ENCODE peak calls at places on chromosomes 3 and 15, in seven cellular contexts. One of them, this sample, is unnamed.

GRCh38 chr3:177131927-177132636 is 65.2 kb downstream of the TBL1XR1 start:
- DNase-seq in HS-5: no peak
- DNase-seq in NCI-H774: no peak
- DNase-seq in CD4-positive, alpha-beta T cell: no peak
- DNase-seq in left ventricle myocardium inferior: no peak
- DNase-seq in stimulated activated CD4-positive, alpha-beta T cell treated with anti-CD3 and anti-CD28 coated beads, Interleukin-2, amount 100 ng/mL, for 48 hours: no peak
- DNase-seq in hepatic stellate cell: no peak
- DNase-seq in this sample: no peak

GRCh38 chr3:196422976-196423781 is 9.0 kb downstream of the UBXN7 start:
- DNase-seq in CD4-positive, alpha-beta T cell: no peak
- DNase-seq in hepatic stellate cell: peak; percentile 16
- DNase-seq in left ventricle myocardium inferior: peak; percentile 89
- DNase-seq in NCI-H774: peak; percentile 85
- DNase-seq in stimulated activated CD4-positive, alpha-beta T cell treated with anti-CD3 and anti-CD28 coated beads, Interleukin-2, amount 100 ng/mL, for 48 hours: no peak
- DNase-seq in HS-5: no peak
- DNase-seq in this sample: no peak

GRCh38 chr3:16801223-16801622 is 83.5 kb upstream of the PLCL2 start:
- DNase-seq in HS-5: no peak
- DNase-seq in NCI-H774: no peak
- DNase-seq in left ventricle myocardium inferior: no peak
- DNase-seq in hepatic stellate cell: no peak
- DNase-seq in stimulated activated CD4-positive, alpha-beta T cell treated with anti-CD3 and anti-CD28 coated beads, Interleukin-2, amount 100 ng/mL, for 48 hours: no peak
- DNase-seq in CD4-positive, alpha-beta T cell: no peak
- DNase-seq in this sample: no peak

GRCh38 chr3:177337548-177338331 is 140.5 kb upstream of the TBL1XR1 start:
- DNase-seq in hepatic stellate cell: no peak
- DNase-seq in stimulated activated CD4-positive, alpha-beta T cell treated with anti-CD3 and anti-CD28 coated beads, Interleukin-2, amount 100 ng/mL, for 48 hours: peak; percentile 60
- DNase-seq in CD4-positive, alpha-beta T cell: no peak
- DNase-seq in HS-5: peak; percentile 80
- DNase-seq in left ventricle myocardium inferior: no peak
- DNase-seq in NCI-H774: no peak
- DNase-seq in this sample: no peak

GRCh38 chr3:15284121-15284889 is 48.1 kb downstream of the SH3BP5 start:
- DNase-seq in NCI-H774: peak; percentile 60
- DNase-seq in stimulated activated CD4-positive, alpha-beta T cell treated with anti-CD3 and anti-CD28 coated beads, Interleukin-2, amount 100 ng/mL, for 48 hours: no peak
- DNase-seq in hepatic stellate cell: no peak
- DNase-seq in CD4-positive, alpha-beta T cell: no peak
- DNase-seq in HS-5: no peak
- DNase-seq in left ventricle myocardium inferior: peak; percentile 43
- DNase-seq in this sample: no peak

GRCh38 chr15:92098869-92099268 is 245.4 kb downstream of the SLCO3A1 start:
- DNase-seq in stimulated activated CD4-positive, alpha-beta T cell treated with anti-CD3 and anti-CD28 coated beads, Interleukin-2, amount 100 ng/mL, for 48 hours: no peak
- DNase-seq in left ventricle myocardium inferior: peak; percentile 41
- DNase-seq in CD4-positive, alpha-beta T cell: no peak
- DNase-seq in HS-5: no peak
- DNase-seq in hepatic stellate cell: no peak
- DNase-seq in NCI-H774: no peak
- DNase-seq in this sample: no peak

GRCh38 chr3:16329792-16330061 is 64.7 kb downstream of the OXNAD1 start:
- DNase-seq in hepatic stellate cell: no peak
- DNase-seq in CD4-positive, alpha-beta T cell: no peak
- DNase-seq in HS-5: no peak
- DNase-seq in stimulated activated CD4-positive, alpha-beta T cell treated with anti-CD3 and anti-CD28 coated beads, Interleukin-2, amount 100 ng/mL, for 48 hours: no peak
- DNase-seq in NCI-H774: no peak
- DNase-seq in left ventricle myocardium inferior: no peak
- DNase-seq in this sample: no peak

GRCh38 chr15:79673416-79674123 is 223.2 kb downstream of the MTHFS start:
- DNase-seq in NCI-H774: no peak
- DNase-seq in HS-5: peak; percentile 56
- DNase-seq in CD4-positive, alpha-beta T cell: no peak
- DNase-seq in stimulated activated CD4-positive, alpha-beta T cell treated with anti-CD3 and anti-CD28 coated beads, Interleukin-2, amount 100 ng/mL, for 48 hours: no peak
- DNase-seq in left ventricle myocardium inferior: no peak
- DNase-seq in hepatic stellate cell: peak; percentile 49
- DNase-seq in this sample: no peak

GRCh38 chr3:52444860-52445793 is at the start of gene SEMA3G:
- DNase-seq in hepatic stellate cell: peak; percentile 84
- DNase-seq in CD4-positive, alpha-beta T cell: peak; percentile 70
- DNase-seq in stimulated activated CD4-positive, alpha-beta T cell treated with anti-CD3 and anti-CD28 coated beads, Interleukin-2, amount 100 ng/mL, for 48 hours: peak; percentile 73
- DNase-seq in left ventricle myocardium inferior: peak; percentile 79
- DNase-seq in NCI-H774: peak; percentile 22
- DNase-seq in HS-5: no peak
- DNase-seq in this sample: peak; percentile 67

GRCh38 chr3:13776253-13777050 is 103.4 kb downstream of the WNT7A start:
- DNase-seq in NCI-H774: no peak
- DNase-seq in HS-5: no peak
- DNase-seq in stimulated activated CD4-positive, alpha-beta T cell treated with anti-CD3 and anti-CD28 coated beads, Interleukin-2, amount 100 ng/mL, for 48 hours: no peak
- DNase-seq in hepatic stellate cell: no peak
- DNase-seq in CD4-positive, alpha-beta T cell: no peak
- DNase-seq in left ventricle myocardium inferior: no peak
- DNase-seq in this sample: no peak

GRCh38 chr15:89576417-89576773 is 1.1 kb downstream of the TICRR start:
- DNase-seq in NCI-H774: no peak
- DNase-seq in hepatic stellate cell: no peak
- DNase-seq in HS-5: no peak
- DNase-seq in CD4-positive, alpha-beta T cell: no peak
- DNase-seq in left ventricle myocardium inferior: no peak
- DNase-seq in stimulated activated CD4-positive, alpha-beta T cell treated with anti-CD3 and anti-CD28 coated beads, Interleukin-2, amount 100 ng/mL, for 48 hours: no peak
- DNase-seq in this sample: no peak

GRCh38 chr15:70014860-70015490 is 82.7 kb downstream of the TLE3 start:
- DNase-seq in CD4-positive, alpha-beta T cell: no peak
- DNase-seq in NCI-H774: no peak
- DNase-seq in left ventricle myocardium inferior: no peak
- DNase-seq in stimulated activated CD4-positive, alpha-beta T cell treated with anti-CD3 and anti-CD28 coated beads, Interleukin-2, amount 100 ng/mL, for 48 hours: no peak
- DNase-seq in hepatic stellate cell: no peak
- DNase-seq in HS-5: no peak
- DNase-seq in this sample: no peak

GRCh38 chr3:23206371-23206770 is 3.2 kb downstream of the UBE2E2 start:
- DNase-seq in HS-5: no peak
- DNase-seq in NCI-H774: no peak
- DNase-seq in CD4-positive, alpha-beta T cell: no peak
- DNase-seq in stimulated activated CD4-positive, alpha-beta T cell treated with anti-CD3 and anti-CD28 coated beads, Interleukin-2, amount 100 ng/mL, for 48 hours: no peak
- DNase-seq in left ventricle myocardium inferior: no peak
- DNase-seq in hepatic stellate cell: no peak
- DNase-seq in this sample: no peak

GRCh38 chr3:183635107-183635430 is 354 bp upstream of the KLHL24 start:
- DNase-seq in hepatic stellate cell: no peak
- DNase-seq in stimulated activated CD4-positive, alpha-beta T cell treated with anti-CD3 and anti-CD28 coated beads, Interleukin-2, amount 100 ng/mL, for 48 hours: no peak
- DNase-seq in left ventricle myocardium inferior: no peak
- DNase-seq in NCI-H774: no peak
- DNase-seq in CD4-positive, alpha-beta T cell: no peak
- DNase-seq in HS-5: no peak
- DNase-seq in this sample: no peak

GRCh38 chr3:61914277-61914676 is 352.9 kb downstream of the PTPRG start:
- DNase-seq in NCI-H774: no peak
- DNase-seq in CD4-positive, alpha-beta T cell: no peak
- DNase-seq in stimulated activated CD4-positive, alpha-beta T cell treated with anti-CD3 and anti-CD28 coated beads, Interleukin-2, amount 100 ng/mL, for 48 hours: no peak
- DNase-seq in HS-5: no peak
- DNase-seq in left ventricle myocardium inferior: no peak
- DNase-seq in hepatic stellate cell: no peak
- DNase-seq in this sample: no peak

GRCh38 chr3:120298996-120299395 is 14.0 kb upstream of the GPR156 start:
- DNase-seq in HS-5: no peak
- DNase-seq in NCI-H774: no peak
- DNase-seq in left ventricle myocardium inferior: no peak
- DNase-seq in CD4-positive, alpha-beta T cell: no peak
- DNase-seq in hepatic stellate cell: no peak
- DNase-seq in stimulated activated CD4-positive, alpha-beta T cell treated with anti-CD3 and anti-CD28 coated beads, Interleukin-2, amount 100 ng/mL, for 48 hours: no peak
- DNase-seq in this sample: no peak

GRCh38 chr3:126548556-126549466 is 9.9 kb downstream of the C3orf22 start:
- DNase-seq in NCI-H774: no peak
- DNase-seq in HS-5: no peak
- DNase-seq in hepatic stellate cell: no peak
- DNase-seq in CD4-positive, alpha-beta T cell: no peak
- DNase-seq in left ventricle myocardium inferior: no peak
- DNase-seq in stimulated activated CD4-positive, alpha-beta T cell treated with anti-CD3 and anti-CD28 coated beads, Interleukin-2, amount 100 ng/mL, for 48 hours: no peak
- DNase-seq in this sample: peak; percentile 54

GRCh38 chr3:61684386-61684785 is 123.0 kb downstream of the PTPRG start:
- DNase-seq in left ventricle myocardium inferior: no peak
- DNase-seq in CD4-positive, alpha-beta T cell: no peak
- DNase-seq in NCI-H774: no peak
- DNase-seq in hepatic stellate cell: no peak
- DNase-seq in HS-5: no peak
- DNase-seq in stimulated activated CD4-positive, alpha-beta T cell treated with anti-CD3 and anti-CD28 coated beads, Interleukin-2, amount 100 ng/mL, for 48 hours: no peak
- DNase-seq in this sample: no peak

GRCh38 chr3:154427685-154428291 is 2.2 kb downstream of the GPR149 start:
- DNase-seq in CD4-positive, alpha-beta T cell: no peak
- DNase-seq in hepatic stellate cell: no peak
- DNase-seq in left ventricle myocardium inferior: no peak
- DNase-seq in HS-5: no peak
- DNase-seq in stimulated activated CD4-positive, alpha-beta T cell treated with anti-CD3 and anti-CD28 coated beads, Interleukin-2, amount 100 ng/mL, for 48 hours: no peak
- DNase-seq in NCI-H774: peak; percentile 36
- DNase-seq in this sample: no peak

GRCh38 chr3:150114873-150115570 is 144.3 kb upstream of the PFN2 start:
- DNase-seq in hepatic stellate cell: peak; percentile 19
- DNase-seq in HS-5: no peak
- DNase-seq in stimulated activated CD4-positive, alpha-beta T cell treated with anti-CD3 and anti-CD28 coated beads, Interleukin-2, amount 100 ng/mL, for 48 hours: no peak
- DNase-seq in CD4-positive, alpha-beta T cell: no peak
- DNase-seq in NCI-H774: no peak
- DNase-seq in left ventricle myocardium inferior: no peak
- DNase-seq in this sample: no peak

GRCh38 chr3:102060814-102061213 is 211.5 kb downstream of the NFKBIZ start:
- DNase-seq in CD4-positive, alpha-beta T cell: no peak
- DNase-seq in HS-5: no peak
- DNase-seq in stimulated activated CD4-positive, alpha-beta T cell treated with anti-CD3 and anti-CD28 coated beads, Interleukin-2, amount 100 ng/mL, for 48 hours: no peak
- DNase-seq in left ventricle myocardium inferior: no peak
- DNase-seq in hepatic stellate cell: peak; percentile 38
- DNase-seq in NCI-H774: no peak
- DNase-seq in this sample: no peak

This sample was measured in naive thymus-derived CD8-positive, alpha-beta T cell.